ENCODE peak calls at places on chromosomes 5 and 9, in seven cellular contexts. O, D, T, M, B, E and K are unnamed samples.

GRCh38 chr5:77087484-77088291 is 603 bp upstream of the ZBED3 start:
- DNase-seq in T (no peak), O (no peak), M (peak; percentile 56), D (no peak), E (no peak), B (no peak), K (no peak)

GRCh38 chr5:67012241-67012640 is 184.4 kb downstream of the CD180 start:
- DNase-seq in E (no peak), B (no peak), D (no peak), O (no peak), M (no peak), T (no peak), K (peak; percentile 64)

GRCh38 chr9:69324549-69325401 is at the start of gene ENTREP1:
- DNase-seq in T (no peak), E (peak; percentile 73), O (no peak), D (peak; percentile 24), B (no peak), M (no peak), K (no peak)

GRCh38 chr5:133341915-133342710 is 270.2 kb downstream of the FSTL4 start:
- DNase-seq in E (peak; percentile 39), B (no peak), D (no peak), M (no peak), O (no peak), T (no peak), K (no peak)

GRCh38 chr9:129141066-129142041 is 30.1 kb downstream of the PTPA start:
- DNase-seq in O (peak; percentile 71), M (no peak), E (no peak), D (no peak), B (no peak), T (no peak), K (no peak)

GRCh38 chr5:30802961-30803705 is 390.4 kb upstream of the CDH6 start:
- DNase-seq in B (no peak), M (no peak), O (no peak), T (no peak), D (no peak), E (no peak), K (no peak)

GRCh38 chr9:129544766-129545165 is 76.1 kb downstream of the C9orf50 start:
- DNase-seq in D (no peak), T (no peak), B (no peak), M (no peak), E (no peak), O (no peak), K (no peak)

GRCh38 chr9:132837501-132838268 is 40.4 kb downstream of the AK8 start:
- DNase-seq in E (no peak), B (no peak), M (no peak), O (no peak), T (no peak), D (no peak), K (no peak)

GRCh38 chr5:61298066-61298465 is 34.0 kb upstream of the ZSWIM6 start:
- DNase-seq in O (no peak), M (no peak), B (no peak), E (no peak), D (no peak), T (no peak), K (no peak)

DNA sequence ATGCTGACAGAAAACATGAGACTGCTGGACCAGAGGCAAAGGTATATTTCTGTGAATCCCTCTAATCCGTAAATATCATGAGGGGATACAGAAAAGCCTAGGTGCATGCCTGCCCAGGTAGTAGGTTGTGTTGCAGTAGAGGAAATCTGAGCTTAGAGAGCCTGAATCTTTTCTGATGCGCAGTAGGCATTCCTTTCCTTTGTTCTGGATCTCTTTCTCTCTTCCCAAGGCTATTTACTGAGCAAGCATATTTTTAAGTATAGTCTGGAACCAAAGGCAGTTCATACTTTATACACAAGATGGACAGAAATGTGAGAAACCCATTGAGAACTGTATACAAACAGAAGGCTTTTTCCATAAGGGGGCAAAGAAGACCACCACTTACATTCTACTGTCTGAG is 359.3 kb downstream of the TMEM161B start:
- DNase-seq in E (no peak), D (no peak), M (no peak), B (no peak), O (no peak), T (no peak), K (no peak)
- TF ChIP-seq CTCF in E (no peak), D (no peak), M (no peak), B (no peak), O (no peak), T (no peak), K (no peak)

GRCh38 chr9:135256568-135257354 is 169.3 kb downstream of the OLFM1 start:
- DNase-seq in M (no peak), T (no peak), B (no peak), O (no peak), D (no peak), E (no peak), K (no peak)

GRCh38 chr9:135255843-135256567 is 168.5 kb downstream of the OLFM1 start:
- DNase-seq in T (no peak), O (no peak), B (no peak), E (no peak), D (no peak), M (no peak), K (no peak)

GRCh38 chr9:135253305-135254004 is 166.0 kb downstream of the OLFM1 start:
- DNase-seq in M (no peak), O (no peak), D (peak; percentile 23), E (no peak), B (peak; percentile 13), T (no peak), K (no peak)

GRCh38 chr9:135254176-135255032 is 166.9 kb downstream of the OLFM1 start:
- DNase-seq in O (no peak), T (no peak), D (no peak), M (no peak), B (no peak), E (no peak), K (no peak)

GRCh38 chr9:135255033-135255842 is 167.8 kb downstream of the OLFM1 start:
- DNase-seq in E (peak; percentile 58), T (no peak), O (no peak), M (no peak), B (no peak), D (no peak), K (no peak)
- TF ChIP-seq SIN3A in E (no peak), T (no peak), O (no peak), M (no peak), B (no peak), D (no peak), K (no peak)

GRCh38 chr5:104800440-104801048 is 1238.0 kb upstream of the NUDT12 start:
- DNase-seq in E (no peak), D (peak; percentile 3), B (peak; percentile 7), T (peak; percentile 2), O (no peak), M (peak; percentile 26), K (peak; percentile 15)
- TF ChIP-seq CTCF in E (peak; percentile 26), D (peak; percentile 38), B (peak; percentile 7), T (peak; percentile 22), O (peak; percentile 76), M (peak; percentile 62), K (peak; percentile 49)

GRCh38 chr9:138015021-138015829 is 137.6 kb downstream of the CACNA1B start:
- DNase-seq in E (peak; percentile 16), T (no peak), B (no peak), O (no peak), M (no peak), D (no peak), K (no peak)

GRCh38 chr9:138013836-138014569 is 136.4 kb downstream of the CACNA1B start:
- DNase-seq in B (no peak), T (no peak), D (no peak), E (peak; percentile 19), O (no peak), M (no peak), K (no peak)

GRCh38 chr9:138017200-138017599 is 139.6 kb downstream of the CACNA1B start:
- DNase-seq in T (no peak), B (no peak), O (no peak), M (no peak), E (no peak), D (no peak), K (no peak)

GRCh38 chr9:138014570-138014958 is 137.0 kb downstream of the CACNA1B start:
- DNase-seq in T (no peak), M (no peak), D (no peak), E (no peak), B (no peak), O (no peak), K (no peak)

GRCh38 chr9:138016406-138017187 is 139.0 kb downstream of the CACNA1B start:
- DNase-seq in B (no peak), D (no peak), T (no peak), E (no peak), O (no peak), M (no peak), K (no peak)
- TF ChIP-seq SIN3A in B (no peak), D (no peak), T (no peak), E (no peak), O (no peak), M (no peak), K (no peak)

GRCh38 chr5:136036991-136037705 is 8.4 kb downstream of the TGFBI start:
- DNase-seq in O (peak; percentile 40), E (no peak), T (no peak), B (no peak), D (no peak), M (no peak), K (no peak)

GRCh38 chr5:136036293-136036911 is 7.6 kb downstream of the TGFBI start:
- DNase-seq in T (no peak), D (no peak), O (no peak), M (no peak), B (no peak), E (no peak), K (no peak)

GRCh38 chr5:136038635-136039034 is 9.8 kb downstream of the TGFBI start:
- DNase-seq in D (no peak), M (no peak), T (no peak), E (no peak), O (no peak), B (no peak), K (no peak)

GRCh38 chr5:136040746-136041415 is 12.1 kb downstream of the TGFBI start:
- DNase-seq in O (no peak), D (no peak), B (no peak), M (no peak), E (no peak), T (no peak), K (no peak)

DNA sequence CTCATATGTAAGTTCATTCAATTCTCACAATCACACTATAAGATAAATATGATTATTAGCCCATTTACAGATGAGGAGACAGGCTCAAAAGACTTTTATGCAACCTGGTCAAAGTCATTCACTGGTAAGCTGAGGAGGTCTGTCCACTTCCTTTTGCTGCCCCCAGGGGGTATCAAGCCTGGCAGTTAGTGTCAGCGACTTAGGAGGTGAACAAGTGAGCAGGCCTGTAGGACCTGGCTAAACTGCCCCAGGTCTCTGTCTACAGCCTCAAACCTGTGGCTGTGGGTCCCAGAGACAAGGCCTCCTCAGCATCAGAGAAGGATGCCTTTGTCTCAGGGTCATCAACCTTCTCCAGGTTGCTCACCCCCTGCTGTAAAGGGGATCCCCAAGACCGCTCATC is 10.4 kb downstream of the TGFBI start:
- DNase-seq in D (no peak), T (no peak), B (peak; percentile 29), O (no peak), M (no peak), E (no peak), K (no peak)
- TF ChIP-seq CTCF in D (no peak), T (no peak), B (peak; percentile 5), O (no peak), M (no peak), E (peak; percentile 27), K (no peak)